ENCODE peak calls at places on chromosomes 4 and X, in four cellular contexts. S, A, T and O are unnamed samples.

GRCh38 chr4:7210818-7211217 is 18.5 kb downstream of the SORCS2 start:
- DNase-seq in S (no peak), A (no peak), T (no peak), O (peak)

GRCh38 chr4:176002007-176002623 is 63.5 kb upstream of the WDR17 start:
- DNase-seq in S (no peak), A (peak), T (no peak), O (peak)

GRCh38 chrX:63917296-63917695 is 132.3 kb upstream of the ARHGEF9 start:
- DNase-seq in S (no peak), A (no peak), T (no peak), O (no peak)

GRCh38 chr4:8538076-8538702 is 42.0 kb upstream of the GPR78 start:
- DNase-seq in S (no peak), A (no peak), T (no peak), O (no peak)

GRCh38 chr4:165524532-165525190 is 145.9 kb downstream of the CPE start:
- DNase-seq in S (no peak), A (no peak), T (no peak), O (peak)

GRCh38 chrX:105190252-105190853 is 30.1 kb downstream of the TEX13A start:
- DNase-seq in S (no peak), A (no peak), T (no peak), O (peak)

GRCh38 chr4:138977525-138977924 is 38.1 kb upstream of the NOCT start:
- DNase-seq in S (no peak), A (no peak), T (no peak), O (no peak)

GRCh38 chr4:77007358-77008230 is 58.0 kb downstream of the SEPTIN11 start:
- DNase-seq in S (no peak), A (no peak), T (no peak), O (peak)

GRCh38 chr4:186740822-186741221 is 17.2 kb upstream of the FAT1 start:
- DNase-seq in S (no peak), A (no peak), T (no peak), O (no peak)

GRCh38 chr4:126839066-126839465 is 793.7 kb upstream of the INTU start:
- DNase-seq in S (no peak), A (no peak), T (no peak), O (peak)

GRCh38 chr4:54090804-54091623 is 8.9 kb upstream of the GSX2 start:
- DNase-seq in S (no peak), A (peak), T (no peak), O (no peak)

GRCh38 chrX:14409341-14409740 is 120.0 kb upstream of the GLRA2 start:
- DNase-seq in S (no peak), A (no peak), T (no peak), O (no peak)

DNA sequence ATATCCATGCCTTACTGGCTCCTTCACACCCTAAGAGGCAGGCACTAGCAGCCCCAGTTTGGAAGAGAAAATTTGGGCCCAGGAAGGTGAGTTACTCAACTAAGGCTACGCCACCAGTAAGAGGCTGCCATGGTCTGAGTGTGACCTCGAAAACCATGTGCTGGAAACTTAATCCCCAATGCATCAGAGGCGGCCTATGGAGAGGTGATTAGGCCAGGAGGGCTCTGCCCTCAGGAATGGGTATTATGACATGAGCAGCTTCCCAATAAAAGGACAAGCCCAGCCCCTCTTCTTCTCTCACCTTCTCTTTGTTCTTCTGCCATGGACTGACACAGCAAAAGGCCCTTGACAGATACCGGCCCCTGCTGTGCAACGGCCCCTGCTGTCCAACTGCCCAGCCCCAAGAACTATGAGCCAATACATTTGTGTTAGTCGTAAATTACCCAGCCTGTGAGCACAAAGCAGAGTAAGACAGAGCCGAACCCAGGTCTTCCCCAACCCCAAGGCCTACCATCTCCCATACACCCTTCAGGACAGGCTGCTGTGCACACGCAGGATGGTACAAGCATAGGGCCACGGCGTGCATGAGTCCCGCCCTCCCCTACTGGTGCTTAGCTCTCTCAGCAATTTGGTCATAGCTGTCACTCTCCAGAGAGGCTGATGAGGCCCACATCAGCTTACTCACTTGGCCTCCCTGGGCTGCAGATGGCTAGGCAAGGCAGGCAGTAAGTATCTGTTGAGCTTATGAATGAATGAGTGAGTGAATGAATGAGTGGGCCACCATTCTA is 14.2 kb downstream of the WDR1 start:
- DNase-seq in S (no peak), A (no peak), T (no peak), O (no peak)
- H3K27ac ChIP-seq in S (no peak), A (no peak), T (no peak), O (peak)

GRCh38 chr4:133146192-133146573 is 2.9 kb upstream of the PCDH10 start:
- DNase-seq in S (no peak), A (no peak), T (no peak), O (no peak)
- H3K4me3 ChIP-seq in S (peak), A (peak), T (no peak), O (peak)

DNA sequence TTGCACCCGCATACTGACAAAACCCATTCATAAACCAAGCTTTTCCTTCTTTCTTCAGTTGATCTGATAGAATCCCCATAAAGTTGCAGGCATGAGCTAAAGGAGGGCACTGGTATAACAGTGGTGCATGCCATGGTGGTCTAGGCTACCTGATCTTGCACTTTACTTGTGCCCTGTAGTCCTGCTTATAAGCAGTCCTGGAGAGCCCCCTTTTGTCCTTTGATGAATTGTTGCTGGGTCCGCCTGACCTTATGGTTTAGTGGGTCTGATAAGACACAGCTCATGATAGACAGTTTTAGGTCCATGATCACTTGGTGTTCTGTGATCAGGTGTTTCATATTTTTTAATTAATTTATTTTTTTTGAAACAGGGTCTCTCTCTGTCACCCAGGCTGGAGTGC is 19.7 kb downstream of the CCDC160 start:
- DNase-seq in S (no peak), A (no peak), T (no peak), O (no peak)
- TF ChIP-seq CTCF in S (no peak), A (no peak), T (no peak), O (no peak)

DNA sequence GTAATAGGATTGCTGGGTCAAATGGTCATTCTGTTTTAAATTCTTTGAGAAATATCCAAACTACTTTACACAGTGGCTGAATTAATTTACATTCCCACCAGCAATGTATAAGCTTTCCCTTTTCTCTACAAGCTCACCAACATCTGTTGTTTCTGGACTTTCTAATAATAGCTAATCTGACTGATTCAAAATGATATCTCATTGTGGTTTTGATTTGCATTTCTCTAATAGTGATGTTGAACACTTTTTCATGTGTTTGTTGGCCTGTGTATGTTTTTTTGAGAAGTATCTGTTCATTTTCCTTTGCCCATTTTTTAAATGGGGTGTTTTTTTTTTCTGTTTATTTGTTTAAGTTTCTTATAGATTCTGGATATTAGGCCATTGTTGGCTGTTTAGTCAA is 659.0 kb upstream of the GNPDA2 start:
- DNase-seq in S (no peak), A (no peak), T (no peak), O (no peak)
- H3K27ac ChIP-seq in S (no peak), A (no peak), T (no peak), O (no peak)

DNA sequence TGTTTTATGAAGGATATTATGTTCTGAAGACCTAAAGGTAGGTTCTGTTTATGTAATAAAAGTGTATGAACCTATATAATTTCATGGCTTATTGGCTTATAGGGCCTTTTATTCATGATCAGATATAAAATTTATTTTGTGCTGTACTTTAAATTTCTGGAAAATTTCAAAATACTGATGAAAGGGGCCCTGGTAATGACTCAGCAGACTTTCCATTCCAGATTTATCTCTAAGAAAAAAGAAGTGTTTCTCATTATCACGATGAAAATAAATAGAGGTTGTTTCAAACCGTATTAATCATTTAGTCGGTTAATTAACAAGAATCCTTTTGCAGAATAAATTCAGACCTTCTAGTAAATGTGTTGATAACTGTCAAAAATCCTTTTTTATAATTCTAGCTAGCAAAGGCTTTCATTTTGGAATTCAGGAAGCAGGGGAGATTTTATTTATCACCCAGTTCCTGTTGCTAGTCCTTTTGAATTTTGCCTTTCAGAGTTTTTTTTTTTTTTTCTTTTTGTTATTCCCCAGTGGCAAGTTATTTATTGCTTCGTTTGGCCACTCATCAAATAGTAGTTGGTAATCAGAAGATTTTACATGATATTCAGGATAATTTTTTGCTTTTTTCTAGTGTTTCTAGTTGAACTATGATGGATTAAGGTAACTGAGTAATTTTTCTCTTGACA is 5.4 kb upstream of the TAPT1 start:
- DNase-seq in S (no peak), A (no peak), T (no peak), O (peak)
- H3K4me3 ChIP-seq in S (peak), A (no peak), T (no peak), O (no peak)

GRCh38 chr4:185640809-185641675 is 105.7 kb upstream of the PDLIM3 start:
- DNase-seq in S (no peak), A (no peak), T (no peak), O (peak)
- TF ChIP-seq CTCF in S (no peak), A (peak), T (no peak), O (peak)

DNA sequence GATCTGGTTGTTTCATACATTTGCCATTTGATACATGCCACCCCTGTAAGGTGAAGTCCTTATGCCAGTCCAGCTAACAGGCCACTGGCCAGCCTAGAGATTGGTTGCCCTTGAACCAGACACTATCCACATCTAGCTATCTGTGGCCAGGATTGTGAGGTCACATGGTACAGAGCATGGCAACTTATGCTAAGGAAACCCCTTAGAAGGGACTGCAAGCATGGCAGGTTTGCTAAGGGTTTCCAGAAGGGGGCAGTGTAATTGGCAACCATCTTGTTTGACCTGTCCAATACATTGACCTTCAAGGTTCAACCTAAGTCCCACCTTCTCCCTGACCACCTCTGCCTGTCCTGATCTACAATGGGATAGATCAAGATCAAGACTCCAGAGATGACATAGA is 47.5 kb downstream of the SMC1A start:
- DNase-seq in S (no peak), A (no peak), T (no peak), O (no peak)
- H3K27ac ChIP-seq in S (no peak), A (no peak), T (no peak), O (no peak)

GRCh38 chrX:154489182-154489581 is 1.2 kb downstream of the SLC10A3 start:
- DNase-seq in S (no peak), A (no peak), T (no peak), O (no peak)
- H3K4me3 ChIP-seq in S (peak), A (peak), T (peak), O (no peak)

DNA sequence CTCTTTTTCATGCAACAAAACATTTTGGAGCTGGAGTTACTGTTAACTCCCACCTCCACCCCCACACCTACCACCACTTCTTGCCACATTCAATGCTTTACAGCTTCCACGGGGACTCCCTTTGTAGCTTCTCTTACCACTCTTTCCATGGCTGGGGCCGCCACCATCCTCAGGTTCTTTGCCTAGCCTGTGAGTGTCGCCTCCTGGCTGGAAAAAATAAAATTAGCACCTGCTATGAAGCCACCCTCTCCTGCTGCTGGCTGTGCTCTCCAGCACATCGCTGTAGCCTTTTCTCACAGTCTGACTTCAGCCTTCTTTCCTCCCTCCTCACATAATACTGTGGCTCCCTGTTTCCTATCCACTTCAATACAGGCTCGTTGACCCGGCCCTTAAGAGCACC is 114.4 kb downstream of the FRAS1 start:
- DNase-seq in S (no peak), A (no peak), T (no peak), O (peak)
- TF ChIP-seq CTCF in S (no peak), A (no peak), T (no peak), O (no peak)

GRCh38 chr4:118964891-118965411 is 76.3 kb downstream of the SYNPO2 start:
- DNase-seq in S (no peak), A (no peak), T (no peak), O (no peak)
- H3K27ac ChIP-seq in S (no peak), A (no peak), T (no peak), O (no peak)